ENCODE peak calls at places on chromosome 5, in ten cellular contexts. O is A549, E is dermis blood vessel endothelial cell, D is heart right ventricle, W is BE2C, S is IMR-90, Q is RPMI8226, R is cerebellar cortex, G is left ventricle myocardium superior, V is activated T-cell treated with anti-CD3 and anti-CD28 coated beads for 1 hour. Y is an unnamed sample.

GRCh38 chr5:15203376-15203775 is 296.6 kb upstream of the FBXL7 start:
- DNase-seq in O (no peak), E (no peak), D (no peak), W (no peak), S (peak), Q (no peak), R (no peak), G (no peak), V (no peak), Y (no peak)

GRCh38 chr5:154352960-154353548 is 92.7 kb upstream of the SAP30L start:
- DNase-seq in O (no peak), E (no peak), D (no peak), W (no peak), S (no peak), Q (no peak), R (no peak), G (no peak), V (no peak), Y (no peak)

GRCh38 chr5:99949969-99950524 is 585.1 kb upstream of the FAM174A start:
- DNase-seq in O (no peak), E (no peak), D (no peak), W (no peak), S (no peak), Q (no peak), R (no peak), G (no peak), V (no peak), Y (no peak)

GRCh38 chr5:92567831-92568450 is 1013.1 kb downstream of the NR2F1-AS1 start:
- DNase-seq in O (no peak), E (no peak), D (no peak), W (no peak), S (no peak), Q (no peak), R (no peak), G (no peak), V (no peak), Y (no peak)

GRCh38 chr5:128276537-128277216 is 193.1 kb downstream of the SLC12A2 start:
- DNase-seq in O (no peak), E (no peak), D (no peak), W (no peak), S (peak), Q (no peak), R (no peak), G (no peak), V (no peak), Y (no peak)

GRCh38 chr5:5678909-5679308 is 256.4 kb downstream of the ICE1 start:
- DNase-seq in O (no peak), E (no peak), D (peak), W (peak), S (no peak), Q (no peak), R (no peak), G (peak), V (no peak), Y (no peak)

GRCh38 chr5:119273391-119273839 is 82.4 kb upstream of the TNFAIP8 start:
- DNase-seq in O (no peak), E (no peak), D (peak), W (no peak), S (no peak), Q (peak), R (no peak), G (peak), V (no peak), Y (no peak)

GRCh38 chr5:134503088-134503936 is 22.2 kb upstream of the JADE2 start:
- DNase-seq in O (peak), E (peak), D (peak), W (peak), S (peak), Q (peak), R (no peak), G (peak), V (peak), Y (no peak)

GRCh38 chr5:145574889-145575573 is 260.1 kb downstream of the PRELID2 start:
- DNase-seq in O (no peak), E (no peak), D (no peak), W (no peak), S (peak), Q (no peak), R (no peak), G (no peak), V (no peak), Y (no peak)

GRCh38 chr5:56849671-56850070 is 34.3 kb downstream of the MAP3K1 start:
- DNase-seq in O (no peak), E (no peak), D (no peak), W (no peak), S (no peak), Q (no peak), R (no peak), G (no peak), V (no peak), Y (no peak)

GRCh38 chr5:29077451-29077850 is 2039.1 kb upstream of the CDH9 start:
- DNase-seq in O (no peak), E (no peak), D (no peak), W (no peak), S (no peak), Q (no peak), R (no peak), G (no peak), V (no peak), Y (no peak)